ENCODE peak calls at places on chromosomes 11 and 22, in seven cellular contexts. I is T-helper 9 cell; G is type B pancreatic cell; W is stimulated activated naive CD4-positive, alpha-beta T cell treated with Interleukin-2 at 50 U/mL for 16 hours; C is epithelial cell of esophagus; P is ecto neural progenitor cell; K is right atrium auricular region. D is an unnamed sample.

GRCh38 chr11:111845256-111846028 is 25.9 kb downstream of the ALG9 start:
- DNase-seq in K (no peak), C (peak), P (no peak), G (no peak), W (no peak), I (no peak), D (no peak)

GRCh38 chr22:38843201-38843715 is 570 bp downstream of the NPTXR start:
- DNase-seq in K (no peak), C (peak), W (peak), I (peak), G (no peak), P (peak), D (peak)

GRCh38 chr11:4459470-4459869 is 10.4 kb downstream of the OR52K2 start:
- DNase-seq in P (no peak), G (no peak), C (peak), I (no peak), K (no peak), W (no peak), D (no peak)

GRCh38 chr22:23675502-23676415 is 15.1 kb upstream of the RGL4 start:
- DNase-seq in C (no peak), P (no peak), G (no peak), I (no peak), K (no peak), W (no peak), D (no peak)

GRCh38 chr22:18950141-18950540 is 14.0 kb upstream of the PRODH start:
- DNase-seq in C (no peak), G (no peak), I (no peak), W (no peak), K (no peak), P (no peak), D (no peak)

GRCh38 chr11:120109531-120109930 is 28.4 kb downstream of the TRIM29 start:
- DNase-seq in G (no peak), P (no peak), W (no peak), C (no peak), K (no peak), I (no peak), D (no peak)

GRCh38 chr22:19654338-19654922 is 59.9 kb upstream of the SEPTIN5 start:
- DNase-seq in I (no peak), C (no peak), K (no peak), P (no peak), W (no peak), G (no peak), D (no peak)

GRCh38 chr11:69211540-69212120 is 55.9 kb downstream of the SMIM38 start:
- DNase-seq in G (peak), C (no peak), P (no peak), I (no peak), K (no peak), W (no peak), D (no peak)